ENCODE peak calls at places on chromosomes 6 and 20, in seven cellular contexts. T is SK-N-SH; P is MM.1S; Y is foreskin fibroblast; W is CD8-positive, alpha-beta memory T cell; A is left lung; L is heart right ventricle. X is an unnamed sample.

GRCh38 chr6:35665573-35665972 is 23.1 kb downstream of the FKBP5 start:
- DNase-seq in T (no peak), P (peak), Y (no peak), W (no peak), A (no peak), L (no peak), X (no peak)

GRCh38 chr6:126147416-126147815 is 161.1 kb downstream of the TRMT11 start:
- DNase-seq in T (no peak), P (no peak), Y (no peak), W (no peak), A (no peak), L (no peak), X (no peak)

GRCh38 chr20:49699200-49699992 is 14.3 kb downstream of the B4GALT5 start:
- DNase-seq in T (no peak), P (no peak), Y (peak), W (no peak), A (no peak), L (no peak), X (no peak)

GRCh38 chr6:149153100-149153499 is 164.4 kb upstream of the TAB2 start:
- DNase-seq in T (no peak), P (no peak), Y (no peak), W (no peak), A (no peak), L (no peak), X (no peak)

GRCh38 chr6:44022296-44022661 is 105.0 kb downstream of the MRPL14 start:
- DNase-seq in T (no peak), P (no peak), Y (peak), W (no peak), A (no peak), L (no peak), X (peak)

GRCh38 chr20:63568170-63568981 is 5.7 kb downstream of the HELZ2 start:
- DNase-seq in T (no peak), P (peak), Y (no peak), W (no peak), A (no peak), L (no peak), X (no peak)

GRCh38 chr6:133779916-133780315 is 109.0 kb upstream of the TCF21 start:
- DNase-seq in T (no peak), P (no peak), Y (no peak), W (no peak), A (no peak), L (no peak), X (no peak)

GRCh38 chr6:116450769-116451740 is 10.1 kb upstream of the CALHM6 start:
- DNase-seq in T (no peak), P (no peak), Y (no peak), W (no peak), A (peak), L (no peak), X (no peak)

GRCh38 chr6:45432944-45433343 is 55.2 kb upstream of the SUPT3H start:
- DNase-seq in T (no peak), P (no peak), Y (peak), W (no peak), A (no peak), L (no peak), X (no peak)

GRCh38 chr6:36545767-36546663 is 1.3 kb downstream of the STK38 start:
- DNase-seq in T (peak), P (peak), Y (peak), W (no peak), A (no peak), L (no peak), X (no peak)

GRCh38 chr6:24489881-24490280 is 503 bp upstream of the GPLD1 start:
- DNase-seq in T (no peak), P (no peak), Y (peak), W (no peak), A (no peak), L (peak), X (no peak)

GRCh38 chr6:37617073-37617472 is 80.6 kb downstream of the MDGA1 start:
- DNase-seq in T (no peak), P (no peak), Y (no peak), W (no peak), A (no peak), L (no peak), X (no peak)

GRCh38 chr6:37061157-37061804 is 55.8 kb downstream of the FGD2 start:
- DNase-seq in T (peak), P (peak), Y (no peak), W (no peak), A (no peak), L (peak), X (no peak)

GRCh38 chr20:57685134-57685851 is 24.5 kb downstream of the PMEPA1 start:
- DNase-seq in T (peak), P (no peak), Y (no peak), W (no peak), A (no peak), L (peak), X (no peak)

GRCh38 chr6:111894272-111894671 is 21.0 kb upstream of the FYN start:
- DNase-seq in T (no peak), P (no peak), Y (peak), W (no peak), A (no peak), L (no peak), X (no peak)

GRCh38 chr6:21450628-21451027 is 142.9 kb upstream of the SOX4 start:
- DNase-seq in T (no peak), P (no peak), Y (no peak), W (no peak), A (no peak), L (no peak), X (no peak)

GRCh38 chr6:32416031-32416430 is 9.1 kb upstream of the BTNL2 start:
- DNase-seq in T (no peak), P (no peak), Y (no peak), W (no peak), A (no peak), L (no peak), X (no peak)

GRCh38 chr20:49384437-49385434 is 97.7 kb downstream of the KCNB1 start:
- DNase-seq in T (peak), P (peak), Y (peak), W (peak), A (peak), L (peak), X (peak)

GRCh38 chr20:24863356-24863755 is 85.7 kb upstream of the CST7 start:
- DNase-seq in T (no peak), P (no peak), Y (peak), W (no peak), A (no peak), L (no peak), X (no peak)

GRCh38 chr20:44023515-44024371 is 109.1 kb downstream of the TOX2 start:
- DNase-seq in T (no peak), P (no peak), Y (no peak), W (no peak), A (no peak), L (no peak), X (no peak)

GRCh38 chr20:6395695-6396094 is 272.9 kb upstream of the FERMT1 start:
- DNase-seq in T (no peak), P (no peak), Y (no peak), W (no peak), A (no peak), L (no peak), X (no peak)

GRCh38 chr6:45979311-45979710 is 36.3 kb downstream of the CLIC5 start:
- DNase-seq in T (no peak), P (no peak), Y (no peak), W (no peak), A (no peak), L (no peak), X (no peak)

GRCh38 chr20:61797200-61797599 is 268.5 kb downstream of the TAF4 start:
- DNase-seq in T (no peak), P (no peak), Y (no peak), W (no peak), A (no peak), L (no peak), X (no peak)

GRCh38 chr6:50709366-50709734 is 4.0 kb upstream of the TFAP2D start:
- DNase-seq in T (no peak), P (no peak), Y (no peak), W (no peak), A (no peak), L (no peak), X (no peak)

GRCh38 chr20:17614176-17614811 is 44.4 kb downstream of the DSTN start:
- DNase-seq in T (peak), P (no peak), Y (peak), W (peak), A (peak), L (peak), X (peak)

GRCh38 chr6:10555625-10556309 is 34.6 kb downstream of the GCNT2 start:
- DNase-seq in T (peak), P (no peak), Y (peak), W (no peak), A (no peak), L (peak), X (no peak)

GRCh38 chr6:39558791-39559190 is 166.4 kb downstream of the KIF6 start:
- DNase-seq in T (no peak), P (no peak), Y (peak), W (no peak), A (no peak), L (no peak), X (no peak)

GRCh38 chr6:154161689-154162088 is 122.6 kb downstream of the OPRM1 start:
- DNase-seq in T (no peak), P (peak), Y (no peak), W (no peak), A (no peak), L (no peak), X (no peak)

GRCh38 chr6:163566056-163566455 is 151.5 kb downstream of the QKI start:
- DNase-seq in T (no peak), P (no peak), Y (no peak), W (no peak), A (no peak), L (no peak), X (no peak)

GRCh38 chr6:42704251-42704936 is 18.0 kb downstream of the PRPH2 start:
- DNase-seq in T (no peak), P (no peak), Y (no peak), W (no peak), A (no peak), L (peak), X (no peak)

GRCh38 chr6:42707595-42707994 is 14.8 kb downstream of the PRPH2 start:
- DNase-seq in T (no peak), P (no peak), Y (no peak), W (no peak), A (no peak), L (no peak), X (no peak)

GRCh38 chr6:42702200-42702599 is 20.2 kb downstream of the PRPH2 start:
- DNase-seq in T (no peak), P (peak), Y (peak), W (no peak), A (no peak), L (no peak), X (no peak)

GRCh38 chr6:42708096-42708495 is 14.3 kb downstream of the PRPH2 start:
- DNase-seq in T (no peak), P (no peak), Y (no peak), W (no peak), A (no peak), L (no peak), X (no peak)

GRCh38 chr6:42704937-42705374 is 17.4 kb downstream of the PRPH2 start:
- DNase-seq in T (no peak), P (no peak), Y (no peak), W (no peak), A (no peak), L (no peak), X (no peak)
- H3K4me3 ChIP-seq in T (no peak), P (no peak), Y (no peak), W (no peak), A (no peak), L (no peak), X (no peak)

GRCh38 chr6:13328875-13329183 is 492 bp upstream of the TBC1D7 start:
- DNase-seq in T (no peak), P (no peak), Y (no peak), W (no peak), A (no peak), L (no peak), X (no peak)

GRCh38 chr6:13334953-13335352 is 6.6 kb upstream of the TBC1D7 start:
- DNase-seq in T (no peak), P (no peak), Y (no peak), W (no peak), A (no peak), L (no peak), X (no peak)

GRCh38 chr6:13328076-13328874 is at the start of gene TBC1D7:
- DNase-seq in T (peak), P (peak), Y (peak), W (peak), A (peak), L (peak), X (peak)

GRCh38 chr6:13331516-13332348 is 3.4 kb upstream of the TBC1D7 start:
- DNase-seq in T (peak), P (peak), Y (peak), W (no peak), A (no peak), L (no peak), X (no peak)

DNA sequence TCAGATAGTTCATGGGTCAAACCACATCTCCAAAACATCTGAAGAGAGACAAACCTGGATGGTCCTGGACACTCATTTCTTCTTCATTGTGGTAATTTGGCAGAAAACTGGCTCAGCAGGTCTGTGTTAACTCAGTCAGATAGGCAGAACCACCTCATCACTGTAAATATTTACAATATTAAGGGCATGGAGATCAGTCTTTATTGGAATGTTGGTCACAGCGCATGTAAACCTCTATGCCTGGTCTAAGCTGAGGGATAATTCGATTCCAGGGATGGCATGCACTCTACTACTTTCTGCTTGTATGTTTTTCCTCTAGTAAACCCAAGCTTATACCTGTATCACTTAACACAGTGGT is 4.0 kb upstream of the TBC1D7 start:
- DNase-seq in T (no peak), P (no peak), Y (no peak), W (no peak), A (no peak), L (no peak), X (no peak)
- H3K4me3 ChIP-seq in T (no peak), P (no peak), Y (no peak), W (no peak), A (no peak), L (no peak), X (no peak)

GRCh38 chr20:36925234-36925633 is 26.3 kb downstream of the SAMHD1 start:
- DNase-seq in T (no peak), P (no peak), Y (peak), W (no peak), A (no peak), L (no peak), X (no peak)
- H3K4me3 ChIP-seq in T (no peak), P (no peak), Y (no peak), W (no peak), A (no peak), L (no peak), X (no peak)

GRCh38 chr6:170279977-170280688 is 10.7 kb downstream of the DLL1 start:
- DNase-seq in T (peak), P (peak), Y (peak), W (peak), A (peak), L (peak), X (peak)

GRCh38 chr6:170281331-170282292 is 9.3 kb downstream of the DLL1 start:
- DNase-seq in T (no peak), P (no peak), Y (no peak), W (no peak), A (no peak), L (no peak), X (peak)

GRCh38 chr6:170278743-170279094 is 12.2 kb downstream of the DLL1 start:
- DNase-seq in T (no peak), P (no peak), Y (no peak), W (no peak), A (no peak), L (no peak), X (no peak)

GRCh38 chr6:170279426-170279825 is 11.5 kb downstream of the DLL1 start:
- DNase-seq in T (no peak), P (no peak), Y (no peak), W (no peak), A (no peak), L (no peak), X (no peak)

GRCh38 chr6:170280689-170281045 is 10.2 kb downstream of the DLL1 start:
- DNase-seq in T (no peak), P (no peak), Y (no peak), W (no peak), A (no peak), L (no peak), X (no peak)
- H3K4me3 ChIP-seq in T (peak), P (peak), Y (peak), W (peak), A (peak), L (peak), X (peak)

DNA sequence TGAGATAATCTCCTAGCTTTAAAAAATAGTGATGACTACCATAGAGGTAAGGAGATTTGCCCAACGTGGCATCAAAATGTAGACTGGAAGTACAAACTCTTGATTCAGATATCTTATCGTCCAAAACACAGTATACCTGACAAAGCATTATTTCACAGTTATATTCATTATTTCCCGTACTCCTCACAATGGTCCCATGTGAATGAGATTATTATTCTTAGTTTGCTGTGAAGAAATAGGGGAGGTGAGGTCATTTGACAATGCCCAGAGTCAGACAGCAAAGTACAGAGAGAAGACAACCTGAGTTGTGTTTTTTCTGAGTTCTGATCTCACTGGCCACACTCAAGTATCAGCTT is 1.2 kb upstream of the TFB1M start:
- DNase-seq in T (no peak), P (no peak), Y (peak), W (no peak), A (no peak), L (no peak), X (no peak)
- H3K4me3 ChIP-seq in T (peak), P (peak), Y (peak), W (peak), A (peak), L (no peak), X (peak)